ENCODE peak calls at places on chromosome 21, in five cellular contexts. Z is activated CD4-positive, alpha-beta T cell treated with anti-CD3 and anti-CD28 coated beads for 36 hours; J is activated CD8-positive, alpha-beta memory T cell treated with anti-CD3 and anti-CD28 coated beads, Interleukin-2, amount 10 ng/mL, durations not matched to agents 7 days and 5 days; Q is activated B cell treated with CpG ODN at 0.5 μM for 24 hours; B is activated T-cell treated with anti-CD3 and anti-CD28 coated beads, Interleukin-2, amount 50 U/mL, for 4 hours. X is an unnamed sample.

GRCh38 chr21:10575311-10575667 is 53.9 kb downstream of the TPTE start:
- ATAC-seq in Z (no peak), J (no peak), Q (no peak), B (no peak), X (no peak)

GRCh38 chr21:30482130-30482529 is 2.0 kb upstream of the KRTAP19-1 start:
- ATAC-seq in Z (no peak), J (no peak), Q (no peak), B (no peak), X (no peak)

GRCh38 chr21:31236528-31236927 is 107.5 kb downstream of the TIAM1 start:
- ATAC-seq in Z (peak; percentile 65), J (no peak), Q (no peak), B (peak; percentile 62), X (no peak)

GRCh38 chr21:38080888-38081287 is 164.6 kb upstream of the KCNJ6 start:
- ATAC-seq in Z (no peak), J (no peak), Q (no peak), B (no peak), X (no peak)

GRCh38 chr21:17387030-17387617 is 125.7 kb upstream of the CXADR start:
- ATAC-seq in Z (peak; percentile 30), J (peak; percentile 39), Q (peak; percentile 25), B (peak; percentile 35), X (peak; percentile 81)

GRCh38 chr21:38468989-38469388 is 29.3 kb downstream of the ERG start:
- ATAC-seq in Z (no peak), J (no peak), Q (no peak), B (no peak), X (peak; percentile 42)

GRCh38 chr21:25465263-25465662 is 142.0 kb downstream of the MRPL39 start:
- ATAC-seq in Z (peak; percentile 48), J (no peak), Q (no peak), B (no peak), X (no peak)

GRCh38 chr21:30962013-30962412 is 76.3 kb downstream of the KRTAP19-8 start:
- ATAC-seq in Z (no peak), J (no peak), Q (no peak), B (no peak), X (peak; percentile 51)

GRCh38 chr21:27817902-27818623 is 851.2 kb upstream of the ADAMTS5 start:
- ATAC-seq in Z (no peak), J (no peak), Q (no peak), B (no peak), X (no peak)

X was measured in SK-N-SH treated with all-trans-retinoic acid at 6 μM for 48 hours.